ENCODE peak calls at places on chromosome 2, in six cellular contexts. W is substantia nigra; I is CD8-positive, alpha-beta T cell; J is prostate gland; Y is tibial artery; K is ovary. D is an unnamed sample.
A peak's percentile ranks its signal among the peaks of the same experiment; 100 is the strongest.

GRCh38 chr2:222239945-222240675 is 58.7 kb downstream of the PAX3 start:
- DNase-seq in W (no peak), J (no peak), Y (no peak), K (no peak), I (no peak), D (no peak)

GRCh38 chr2:97774425-97774824 is 61.0 kb downstream of the ZAP70 start:
- DNase-seq in W (no peak), J (no peak), I (no peak), K (no peak), Y (no peak), D (no peak)

GRCh38 chr2:208033701-208034502 is 8.6 kb upstream of the PLEKHM3 start:
- DNase-seq in I (peak; percentile 48), W (peak; percentile 3), K (no peak), Y (no peak), J (peak; percentile 61), D (peak; percentile 23)

GRCh38 chr2:624551-625347 is 52.5 kb downstream of the TMEM18 start:
- DNase-seq in K (no peak), Y (no peak), J (no peak), W (no peak), I (no peak), D (no peak)

GRCh38 chr2:19754907-19755306 is 146.9 kb downstream of the TTC32 start:
- DNase-seq in J (no peak), K (no peak), W (no peak), Y (no peak), I (no peak), D (no peak)

GRCh38 chr2:150485871-150486538 is 1.5 kb downstream of the RND3 start:
- DNase-seq in K (peak; percentile 51), Y (peak; percentile 94), I (no peak), J (peak; percentile 66), W (peak; percentile 11), D (no peak)

GRCh38 chr2:15982285-15982967 is 42.1 kb downstream of the MYCN start:
- DNase-seq in K (no peak), I (no peak), J (no peak), Y (no peak), W (no peak), D (no peak)

GRCh38 chr2:231613054-231613654 is 20.5 kb downstream of the TEX44 start:
- DNase-seq in K (peak; percentile 62), I (no peak), W (peak; percentile 34), Y (peak; percentile 86), J (no peak), D (no peak)

GRCh38 chr2:20574930-20575329 is 76.0 kb downstream of the HS1BP3 start:
- DNase-seq in W (no peak), I (no peak), Y (no peak), K (no peak), J (no peak), D (no peak)

GRCh38 chr2:119491776-119492525 is 32.3 kb downstream of the SCTR start:
- DNase-seq in W (no peak), K (no peak), I (no peak), Y (no peak), J (peak; percentile 56), D (no peak)

GRCh38 chr2:207083361-207084080 is 82.2 kb downstream of the KLF7 start:
- DNase-seq in I (no peak), W (no peak), K (no peak), J (no peak), Y (no peak), D (no peak)

GRCh38 chr2:239814136-239814916 is 210.8 kb downstream of the NDUFA10 start:
- DNase-seq in J (no peak), W (no peak), I (no peak), K (peak; percentile 4), Y (peak; percentile 67), D (no peak)

GRCh38 chr2:220075835-220076234 is 448.4 kb downstream of the SLC4A3 start:
- DNase-seq in I (no peak), W (no peak), J (no peak), K (no peak), Y (no peak), D (no peak)

GRCh38 chr2:204931562-204931961 is 386.3 kb downstream of the PARD3B start:
- DNase-seq in K (no peak), J (no peak), Y (no peak), W (no peak), I (no peak), D (no peak)

GRCh38 chr2:170744248-170745002 is 25.8 kb upstream of the ERICH2 start:
- DNase-seq in J (no peak), W (no peak), I (no peak), Y (no peak), K (no peak), D (no peak)
- H3K27ac ChIP-seq in J (no peak overlapping the region), W (no peak overlapping the region), I (no peak overlapping the region), Y (no peak overlapping the region), K (no peak overlapping the region), D (no peak overlapping the region)

DNA sequence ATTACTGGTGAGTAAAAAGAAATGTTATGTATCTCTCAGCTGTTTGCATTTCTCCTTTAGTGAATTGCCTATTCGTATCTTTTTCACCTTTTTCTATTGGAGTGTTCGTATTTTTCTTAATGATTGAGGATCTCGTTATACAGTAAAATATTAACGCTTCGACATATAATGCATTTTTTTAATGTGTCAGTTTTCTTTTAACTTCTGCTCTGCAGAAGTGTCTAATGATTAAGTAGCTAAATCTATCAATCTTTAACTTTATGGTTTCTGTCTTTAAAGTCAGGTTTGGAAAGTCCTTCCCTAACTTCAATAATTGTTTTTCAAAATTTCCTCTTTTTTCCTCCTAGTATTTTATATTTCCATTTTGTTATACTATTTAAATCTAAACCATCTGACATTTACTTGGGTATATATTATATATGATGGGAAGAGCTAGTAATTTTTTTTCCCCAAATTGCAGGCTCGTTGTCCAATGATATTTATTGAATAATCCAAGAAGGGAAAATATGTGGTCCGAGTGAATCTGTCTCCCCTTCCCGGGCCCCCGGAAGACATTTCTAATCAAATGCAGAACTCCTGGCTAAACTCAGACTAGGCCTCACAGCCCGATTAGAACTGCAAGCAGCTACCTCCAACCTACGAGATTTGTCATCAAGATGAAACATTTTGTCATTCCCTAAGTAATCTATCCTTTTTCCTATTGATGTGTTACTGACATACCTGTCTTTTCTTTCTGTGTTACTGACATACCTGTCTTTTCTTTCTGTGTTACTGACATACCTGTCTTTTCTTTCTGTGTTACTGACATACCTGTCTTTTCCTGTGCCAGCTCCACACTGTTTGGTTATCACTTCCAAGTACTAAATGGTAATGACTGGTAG is 17.2 kb downstream of the PCBP1 start:
- DNase-seq in I (no peak), W (peak; percentile 28), Y (peak; percentile 60), J (no peak), K (peak; percentile 72), D (no peak)
- H3K27ac ChIP-seq in I (peak overlapping the region; percentile 59), W (no peak overlapping the region), Y (no peak overlapping the region), J (no peak overlapping the region), K (no peak overlapping the region), D (peak overlapping the region; percentile 57)

GRCh38 chr2:201964631-201965206 is 68.9 kb upstream of the FZD7 start:
- DNase-seq in K (no peak), W (no peak), Y (no peak), J (no peak), I (peak; percentile 35), D (peak; percentile 52)
- H3K27ac ChIP-seq in K (no peak overlapping the region), W (no peak overlapping the region), Y (no peak overlapping the region), J (no peak overlapping the region), I (no peak overlapping the region), D (no peak overlapping the region)

GRCh38 chr2:147394179-147394790 is 450.5 kb upstream of the ACVR2A start:
- DNase-seq in Y (no peak), I (no peak), J (no peak), K (no peak), W (no peak), D (no peak)
- H3K27ac ChIP-seq in Y (no peak overlapping the region), I (no peak overlapping the region), J (no peak overlapping the region), K (no peak overlapping the region), W (no peak overlapping the region), D (no peak overlapping the region)

GRCh38 chr2:157842106-157842879 is 33.8 kb downstream of the ACVR1 start:
- DNase-seq in W (no peak), K (no peak), J (no peak), I (no peak), Y (no peak), D (no peak)
- H3K27ac ChIP-seq in W (no peak overlapping the region), K (no peak overlapping the region), J (no peak overlapping the region), I (no peak overlapping the region), Y (peak overlapping the region; percentile 57), D (no peak overlapping the region)

DNA sequence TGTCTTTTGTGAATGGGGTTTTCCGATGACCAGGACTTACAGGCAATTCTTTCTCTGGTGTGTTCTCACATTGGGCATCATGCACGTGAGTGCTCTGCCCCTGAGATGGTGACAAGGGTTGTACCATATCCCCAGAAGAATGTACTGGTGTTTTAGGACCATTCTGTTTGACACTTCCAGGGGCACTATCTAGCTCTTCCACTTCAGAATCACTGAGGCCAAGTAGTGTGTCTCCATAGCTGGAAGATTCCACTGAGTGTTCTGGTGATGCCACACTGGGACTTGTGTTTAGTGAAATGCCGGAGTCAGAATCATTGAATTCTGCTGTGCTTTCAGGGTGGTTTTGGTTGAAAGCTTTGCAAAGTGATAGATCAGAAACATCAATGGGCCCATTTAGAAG is 18.7 kb downstream of the HNRNPA3 start:
- DNase-seq in Y (no peak), K (no peak), I (no peak), J (no peak), W (no peak), D (no peak)
- H3K27ac ChIP-seq in Y (no peak overlapping the region), K (no peak overlapping the region), I (no peak overlapping the region), J (no peak overlapping the region), W (peak overlapping the region; percentile 1), D (no peak overlapping the region)

GRCh38 chr2:42170619-42171395 is 1.7 kb downstream of the EML4 start:
- DNase-seq in I (no peak), K (no peak), W (no peak), J (no peak), Y (no peak), D (no peak)
- H3K27ac ChIP-seq in I (peak overlapping the region; percentile 77), K (no peak overlapping the region), W (no peak overlapping the region), J (peak overlapping the region; percentile 84), Y (peak overlapping the region; percentile 85), D (peak overlapping the region; percentile 95)

DNA sequence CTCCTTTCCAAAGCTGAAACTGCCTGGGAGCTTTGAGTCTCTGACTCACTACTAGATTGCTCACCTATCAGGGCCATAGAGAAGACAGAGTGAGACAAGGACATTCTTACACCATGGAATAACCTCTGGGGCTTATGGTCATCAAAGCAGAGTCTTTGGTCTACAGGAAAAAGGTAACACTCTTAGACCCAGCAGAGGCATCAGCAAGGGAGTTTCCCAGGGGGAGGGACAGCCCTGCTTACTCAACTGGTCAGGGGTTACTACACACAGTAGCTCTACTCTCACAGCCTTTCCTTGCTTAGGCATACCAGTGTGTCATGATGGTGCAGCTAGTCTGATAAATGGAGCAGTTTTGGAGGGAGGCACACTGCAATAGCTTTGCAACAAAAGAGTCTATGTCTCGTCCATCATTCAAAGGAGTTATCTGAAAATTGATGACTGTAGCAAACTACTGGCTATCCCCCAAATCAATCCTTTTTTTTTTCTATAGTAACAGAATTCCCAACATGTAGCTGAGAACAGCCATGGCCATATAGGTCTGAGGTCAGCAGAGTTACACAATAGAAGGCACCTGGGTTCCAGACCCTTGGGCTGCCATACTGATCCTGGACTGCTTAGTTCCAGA is 22.4 kb upstream of the CD28 start:
- DNase-seq in Y (no peak), K (no peak), I (no peak), J (no peak), W (no peak), D (no peak)
- H3K27ac ChIP-seq in Y (peak overlapping the region; percentile 79), K (no peak overlapping the region), I (no peak overlapping the region), J (no peak overlapping the region), W (no peak overlapping the region), D (no peak overlapping the region)

GRCh38 chr2:47695800-47696477 is 87.0 kb upstream of the MSH6 start:
- DNase-seq in K (no peak), I (no peak), J (no peak), W (no peak), Y (no peak), D (no peak)
- H3K27ac ChIP-seq in K (no peak overlapping the region), I (no peak overlapping the region), J (no peak overlapping the region), W (no peak overlapping the region), Y (no peak overlapping the region), D (no peak overlapping the region)

GRCh38 chr2:173161516-173161915 is 85.9 kb downstream of the MAP3K20 start:
- DNase-seq in K (no peak), W (no peak), Y (no peak), J (no peak), I (no peak), D (no peak)
- H3K27ac ChIP-seq in K (no peak overlapping the region), W (no peak overlapping the region), Y (peak overlapping the region; percentile 72), J (no peak overlapping the region), I (no peak overlapping the region), D (no peak overlapping the region)